ENCODE peak calls at places on chromosomes 7 and 10, in four cellular contexts. B, E, N and R are unnamed samples.

GRCh38 chr7:90587766-90588165 is 8.4 kb upstream of the CDK14 start:
- DNase-seq in B (no peak), E (no peak), N (no peak), R (no peak)

GRCh38 chr7:45457591-45457990 is 116.6 kb upstream of the ADCY1 start:
- DNase-seq in B (peak), E (no peak), N (peak), R (no peak)

GRCh38 chr7:152336754-152337368 is 98.9 kb downstream of the KMT2C start:
- DNase-seq in B (peak), E (no peak), N (peak), R (peak)

GRCh38 chr10:70418229-70418628 is 14.3 kb downstream of the EIF4EBP2 start:
- DNase-seq in B (no peak), E (peak), N (peak), R (no peak)

GRCh38 chr7:1861799-1862458 is 191.9 kb downstream of the ELFN1 start:
- DNase-seq in B (no peak), E (no peak), N (no peak), R (no peak)

GRCh38 chr7:91264924-91265681 is 870 bp downstream of the FZD1 start:
- DNase-seq in B (peak), E (no peak), N (peak), R (no peak)

GRCh38 chr7:130814753-130815152 is 80.7 kb upstream of the KLF14 start:
- DNase-seq in B (no peak), E (no peak), N (peak), R (peak)

GRCh38 chr7:130140551-130141160 is 64.5 kb downstream of the TMEM209 start:
- DNase-seq in B (no peak), E (no peak), N (no peak), R (no peak)

GRCh38 chr7:33903770-33904679 is 1.3 kb upstream of the BMPER start:
- DNase-seq in B (no peak), E (no peak), N (peak), R (no peak)

GRCh38 chr10:132054564-132054963 is 11.2 kb upstream of the JAKMIP3 start:
- DNase-seq in B (no peak), E (no peak), N (no peak), R (no peak)

GRCh38 chr10:94546616-94547175 is 1.1 kb downstream of the HELLS start:
- DNase-seq in B (no peak), E (no peak), N (peak), R (no peak)

GRCh38 chr10:124339951-124340760 is 78.6 kb downstream of the OAT start:
- DNase-seq in B (no peak), E (peak), N (peak), R (no peak)